ENCODE peak calls at places on chromosomes 6 and 20, in six cellular contexts. S is NCI-H2081, W is T-cell, X is amniotic stem cell, R is uterus, H is H54. O is an unnamed sample.

GRCh38 chr6:90186637-90187361 is 109.8 kb downstream of the BACH2 start:
- DNase-seq in X (no peak), S (no peak), W (no peak), R (no peak), H (no peak), O (no peak)

GRCh38 chr6:16670617-16671051 is 90.6 kb downstream of the ATXN1 start:
- DNase-seq in X (no peak), W (no peak), R (no peak), H (no peak), S (no peak), O (no peak)

GRCh38 chr6:130148181-130148580 is 74.6 kb downstream of the SAMD3 start:
- DNase-seq in S (no peak), R (no peak), X (no peak), H (no peak), W (no peak), O (no peak)

GRCh38 chr20:25574411-25574810 is 10.9 kb downstream of the NINL start:
- DNase-seq in H (no peak), S (no peak), R (no peak), X (no peak), W (no peak), O (no peak)

GRCh38 chr6:168968228-168968627 is 285.4 kb downstream of the THBS2 start:
- DNase-seq in R (peak), W (no peak), X (peak), H (no peak), S (peak), O (no peak)

GRCh38 chr20:4545526-4545925 is 176.2 kb upstream of the PRND start:
- DNase-seq in W (no peak), S (no peak), X (no peak), R (no peak), H (no peak), O (no peak)

GRCh38 chr6:117502580-117502979 is 20.1 kb downstream of the DCBLD1 start:
- DNase-seq in W (no peak), R (no peak), S (no peak), X (no peak), H (no peak), O (no peak)

GRCh38 chr20:32650545-32650944 is 23.2 kb downstream of the C20orf203 start:
- DNase-seq in R (no peak), X (no peak), W (no peak), S (no peak), H (no peak), O (no peak)

GRCh38 chr6:76852776-76853175 is 610.5 kb downstream of the HTR1B start:
- DNase-seq in W (no peak), S (no peak), X (no peak), R (no peak), H (no peak), O (no peak)

GRCh38 chr6:37396571-37397185 is 36.3 kb upstream of the CMTR1 start:
- DNase-seq in R (no peak), H (no peak), W (no peak), S (no peak), X (no peak), O (no peak)

O was measured in HCT116.